ENCODE peak calls at places on chromosomes 12 and 14, in four cellular contexts. A is IMR-90, F is neural progenitor cell, Q is GM23338. V is an unnamed sample.

GRCh38 chr12:120367252-120367923 is 1.6 kb downstream of the MSI1 start:
- DNase-seq in Q (peak; percentile 85), A (no peak), F (peak; percentile 83), V (peak; percentile 16)

GRCh38 chr12:127355061-127355820 is 911.7 kb upstream of the TMEM132C start:
- DNase-seq in F (peak; percentile 38), Q (peak; percentile 36), A (no peak), V (peak; percentile 11)

GRCh38 chr14:43949410-43949809 is 557.7 kb downstream of the FSCB start:
- DNase-seq in Q (peak; percentile 71), A (no peak), F (peak; percentile 30), V (no peak)

GRCh38 chr12:127926004-127926403 is 341.0 kb upstream of the TMEM132C start:
- DNase-seq in A (no peak), F (peak; percentile 73), Q (peak; percentile 49), V (no peak)

GRCh38 chr12:109626378-109627115 is 53.0 kb downstream of the MVK start:
- DNase-seq in Q (no peak), F (peak; percentile 79), A (no peak), V (no peak)

GRCh38 chr14:31966896-31967668 is 110.0 kb upstream of the ARHGAP5 start:
- DNase-seq in F (no peak), Q (no peak), A (no peak), V (peak; percentile 8)

GRCh38 chr14:92339426-92339825 is 16.5 kb downstream of the SLC24A4 start:
- DNase-seq in F (no peak), Q (no peak), A (no peak), V (no peak)

GRCh38 chr14:64510825-64511679 is 6.5 kb downstream of the ZBTB1 start:
- DNase-seq in A (peak; percentile 73), Q (peak; percentile 85), F (peak; percentile 80), V (peak; percentile 51)

DNA sequence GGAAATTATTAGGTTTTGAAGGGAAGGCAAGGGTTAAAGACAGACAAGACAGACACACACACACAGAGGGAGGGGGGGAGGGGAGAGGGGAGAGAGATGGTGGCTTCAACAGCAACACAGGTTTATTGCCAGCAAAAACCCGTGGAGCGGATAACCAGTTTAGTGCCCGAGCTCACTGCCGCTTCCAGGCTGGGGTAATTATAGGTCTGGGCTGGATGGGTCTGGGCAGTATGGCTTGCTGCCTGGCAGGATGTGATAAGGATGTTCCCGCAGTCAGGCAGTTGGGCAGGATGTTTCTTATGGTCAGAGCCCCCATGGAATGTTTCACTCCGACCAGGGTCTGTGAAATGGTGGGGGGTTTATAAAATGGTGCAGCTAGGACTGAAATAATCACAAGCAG is 4.4 kb upstream of the TDRD9 start:
- DNase-seq in Q (no peak), A (no peak), F (no peak), V (no peak)
- H2AFZ ChIP-seq in Q (peak overlapping the region; percentile 73), A (peak overlapping the region; percentile 39), F (no peak overlapping the region), V (no peak overlapping the region)

GRCh38 chr12:46366771-46367170 is 5.8 kb downstream of the SLC38A2 start:
- DNase-seq in Q (no peak), A (no peak), F (no peak), V (no peak)
- H3K27ac ChIP-seq in Q (peak overlapping the region; percentile 35), A (no peak overlapping the region), F (no peak overlapping the region), V (peak overlapping the region; percentile 98)

DNA sequence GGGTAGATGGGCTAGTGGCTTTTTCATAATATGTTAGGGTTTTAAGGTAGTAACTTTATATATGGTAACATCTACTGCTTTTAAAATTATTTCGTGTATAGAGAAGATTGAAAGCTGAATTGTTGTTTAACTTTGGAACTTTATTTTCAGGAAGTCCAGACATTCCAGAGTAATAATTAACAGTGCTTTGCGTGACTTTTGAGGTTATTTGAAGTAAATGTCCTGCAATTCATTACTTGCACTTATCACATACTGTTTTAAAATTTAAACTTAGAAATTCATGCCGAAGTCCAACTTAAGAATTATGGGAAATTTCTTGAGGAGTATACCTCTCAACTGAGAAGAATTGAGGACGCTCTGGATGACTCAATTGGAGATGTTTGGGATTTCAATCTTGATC is 3.3 kb downstream of the WASHC4 start:
- DNase-seq in Q (no peak), A (no peak), F (no peak), V (no peak)
- H3K4me3 ChIP-seq in Q (peak overlapping the region; percentile 27), A (no peak overlapping the region), F (no peak overlapping the region), V (peak overlapping the region; percentile 83)

GRCh38 chr12:62885242-62885641 is 49.7 kb downstream of the PPM1H start:
- DNase-seq in F (no peak), Q (no peak), A (no peak), V (no peak)

GRCh38 chr12:62879691-62880090 is 55.3 kb downstream of the PPM1H start:
- DNase-seq in Q (no peak), F (no peak), A (no peak), V (no peak)

GRCh38 chr12:62886796-62887195 is 48.2 kb downstream of the PPM1H start:
- DNase-seq in A (no peak), F (no peak), Q (no peak), V (no peak)

GRCh38 chr12:62882140-62882539 is 52.8 kb downstream of the PPM1H start:
- DNase-seq in Q (no peak), A (no peak), F (no peak), V (no peak)

DNA sequence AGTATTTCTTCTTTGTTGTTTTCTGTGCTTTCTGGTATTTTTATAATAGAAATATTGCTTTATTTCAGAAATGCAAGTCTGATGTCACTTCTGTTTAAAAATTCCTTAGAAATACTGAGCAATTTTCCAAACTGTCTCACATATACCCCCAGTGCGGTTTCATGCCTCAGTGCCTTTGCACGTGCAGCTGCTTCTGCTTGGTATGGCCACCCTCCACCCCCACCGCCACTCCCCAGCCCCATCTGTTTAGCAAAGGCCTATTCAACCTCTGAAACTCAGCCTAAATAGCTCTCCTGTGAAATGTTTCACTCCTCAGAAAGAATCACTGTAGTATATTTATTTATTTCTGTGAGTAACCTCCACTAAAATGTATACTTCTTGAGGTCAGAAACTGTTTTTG is 52.3 kb downstream of the PPM1H start:
- DNase-seq in F (no peak), A (no peak), Q (no peak), V (no peak)
- H2AFZ ChIP-seq in F (no peak overlapping the region), A (no peak overlapping the region), Q (no peak overlapping the region), V (no peak overlapping the region)

DNA sequence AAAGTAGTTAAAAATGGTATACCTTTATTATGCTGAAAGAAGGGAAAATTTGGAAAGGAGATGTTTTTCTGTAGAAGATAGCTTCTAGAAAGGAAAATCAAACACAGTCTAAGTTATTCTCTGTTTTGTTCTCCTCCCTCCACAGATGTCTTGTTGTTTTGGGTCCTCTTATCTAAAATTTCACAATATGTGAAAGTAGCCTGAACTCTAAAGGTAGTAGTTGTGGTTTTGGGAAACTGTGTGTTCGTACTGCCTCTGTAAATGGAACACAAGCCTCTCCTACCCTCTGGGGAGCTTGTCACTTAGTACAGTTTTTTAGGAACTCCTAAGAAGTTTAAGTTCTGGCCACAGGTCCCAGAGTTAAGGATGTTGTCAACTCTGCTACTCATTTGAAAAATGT is 112.6 kb downstream of the CRADD start:
- DNase-seq in Q (no peak), F (no peak), A (no peak), V (no peak)
- H3K27ac ChIP-seq in Q (no peak overlapping the region), F (no peak overlapping the region), A (peak overlapping the region; percentile 23), V (peak overlapping the region; percentile 26)

DNA sequence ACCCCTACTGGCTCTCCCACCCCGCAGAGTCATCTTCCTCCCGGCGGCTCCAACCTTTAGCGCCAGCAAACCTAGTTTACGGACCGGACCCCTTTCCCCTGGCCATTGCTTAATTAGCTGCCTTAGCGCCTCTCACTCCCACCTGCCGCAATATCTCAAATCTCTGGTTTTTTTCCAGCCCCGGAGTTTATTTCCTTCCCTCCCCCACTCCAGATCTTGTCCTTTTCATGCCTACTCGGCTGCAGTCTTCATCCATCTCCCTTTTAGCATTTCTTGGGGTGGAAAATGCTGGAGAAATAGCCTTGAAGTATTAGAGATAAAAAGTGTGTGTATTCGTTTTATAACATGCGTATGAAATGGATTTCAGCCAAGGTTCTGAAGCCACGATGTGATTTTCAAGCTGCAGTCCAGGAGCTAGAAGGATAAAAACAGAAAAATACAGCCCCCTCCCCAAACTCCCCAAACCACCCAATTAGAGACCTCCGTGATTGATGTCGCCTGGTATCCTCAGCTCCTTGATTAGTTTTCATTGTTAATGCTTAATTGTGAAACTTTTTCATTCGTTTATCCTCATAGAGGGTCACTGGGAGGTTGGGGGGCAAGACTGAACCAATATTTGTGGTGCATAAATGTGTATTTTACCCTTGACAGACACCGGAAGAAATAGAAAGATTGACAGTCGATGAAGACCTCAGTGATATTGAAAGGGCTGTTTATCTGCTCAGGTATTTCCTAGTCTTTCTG is 1.5 kb downstream of the PPP4R4 start:
- DNase-seq in A (no peak), F (no peak), Q (no peak), V (no peak)
- H3K4me3 ChIP-seq in A (no peak overlapping the region), F (peak overlapping the region; percentile 97), Q (peak overlapping the region; percentile 90), V (no peak overlapping the region)